ENCODE peak calls at places on chromosomes 12 and 14, in eight cellular contexts. Z is stimulated activated CD4-positive, alpha-beta T cell treated with anti-CD3 and anti-CD28 coated beads, Interleukin-1b, Interleukin-23, amount 100 ng/mL, for 24 hours; R is activated CD8-positive, alpha-beta memory T cell treated with anti-CD3 and anti-CD28 coated beads, Interleukin-2, amount 50 U/mL, for 48 hours; T is activated T-cell treated with anti-CD3 and anti-CD28 coated beads, Interleukin-2, amount 50 U/mL, for 4 hours; A is DMS153; X is HCT116; Y is NCI-H446 treated with DMSO at 0.1 percent for 48 hours; Q is cardiac muscle cell. P is an unnamed sample.

GRCh38 chr12:101713059-101713682 is 15.7 kb downstream of the CHPT1 start:
- DNase-seq in Z (no peak), R (no peak), T (no peak), A (no peak), X (no peak), Y (no peak), Q (peak), P (no peak)

GRCh38 chr14:34331728-34332623 is 130.1 kb downstream of the SPTSSA start:
- DNase-seq in Z (peak), R (peak), T (peak), A (peak), X (peak), Y (peak), Q (peak), P (peak)

GRCh38 chr12:109811624-109811995 is 21.6 kb downstream of the TRPV4 start:
- DNase-seq in Z (no peak), R (no peak), T (no peak), A (no peak), X (no peak), Y (no peak), Q (no peak), P (no peak)

GRCh38 chr14:63200035-63200740 is 4.1 kb upstream of the RHOJ start:
- DNase-seq in Z (no peak), R (no peak), T (no peak), A (no peak), X (no peak), Y (no peak), Q (no peak), P (no peak)

GRCh38 chr14:54699087-54699530 is 132.2 kb downstream of the SAMD4A start:
- DNase-seq in Z (no peak), R (no peak), T (no peak), A (no peak), X (no peak), Y (no peak), Q (peak), P (no peak)

GRCh38 chr12:93636708-93637107 is 40.5 kb upstream of the CRADD start:
- DNase-seq in Z (no peak), R (no peak), T (no peak), A (no peak), X (no peak), Y (no peak), Q (no peak), P (no peak)

GRCh38 chr12:66587912-66588311 is 91.0 kb downstream of the GRIP1 start:
- DNase-seq in Z (no peak), R (no peak), T (no peak), A (no peak), X (no peak), Y (no peak), Q (no peak), P (no peak)

GRCh38 chr14:76015191-76015590 is 29.6 kb downstream of the IFT43 start:
- DNase-seq in Z (no peak), R (no peak), T (no peak), A (no peak), X (no peak), Y (no peak), Q (no peak), P (no peak)

GRCh38 chr14:34234258-34234657 is 227.8 kb downstream of the SPTSSA start:
- DNase-seq in Z (no peak), R (no peak), T (no peak), A (no peak), X (no peak), Y (no peak), Q (no peak), P (no peak)

GRCh38 chr12:114703060-114703493 is 19.1 kb upstream of the TBX3 start:
- DNase-seq in Z (no peak), R (no peak), T (no peak), A (no peak), X (no peak), Y (no peak), Q (no peak), P (no peak)

GRCh38 chr14:63045234-63045611 is at the start of gene KCNH5:
- DNase-seq in Z (no peak), R (peak), T (no peak), A (peak), X (no peak), Y (no peak), Q (peak), P (peak)

GRCh38 chr12:32609966-32610365 is 69.1 kb upstream of the DNM1L start:
- DNase-seq in Z (no peak), R (no peak), T (no peak), A (no peak), X (no peak), Y (no peak), Q (no peak), P (no peak)

GRCh38 chr14:94305620-94306019 is 12.6 kb upstream of the SERPINA10 start:
- DNase-seq in Z (no peak), R (no peak), T (no peak), A (no peak), X (no peak), Y (no peak), Q (no peak), P (no peak)

GRCh38 chr14:72946491-72946890 is 20.2 kb downstream of the DCAF4 start:
- DNase-seq in Z (no peak), R (no peak), T (no peak), A (no peak), X (no peak), Y (no peak), Q (no peak), P (no peak)

GRCh38 chr14:105021656-105022275 is 883 bp upstream of the CDCA4 start:
- DNase-seq in Z (peak), R (peak), T (peak), A (no peak), X (peak), Y (no peak), Q (peak), P (peak)

GRCh38 chr14:91858536-91859275 is 8.6 kb downstream of the TC2N start:
- DNase-seq in Z (no peak), R (no peak), T (no peak), A (peak), X (peak), Y (no peak), Q (no peak), P (no peak)

GRCh38 chr12:127149226-127149964 is 1117.6 kb upstream of the TMEM132C start:
- DNase-seq in Z (no peak), R (no peak), T (no peak), A (no peak), X (no peak), Y (no peak), Q (no peak), P (no peak)

GRCh38 chr14:90179357-90179756 is 77.0 kb upstream of the PSMC1 start:
- DNase-seq in Z (no peak), R (no peak), T (no peak), A (no peak), X (no peak), Y (no peak), Q (peak), P (no peak)

GRCh38 chr12:76698966-76699365 is 64.9 kb upstream of the ZDHHC17 start:
- DNase-seq in Z (no peak), R (no peak), T (no peak), A (no peak), X (no peak), Y (no peak), Q (no peak), P (no peak)

GRCh38 chr14:68664225-68664681 is 128.6 kb downstream of the ZFP36L1 start:
- DNase-seq in Z (no peak), R (no peak), T (no peak), A (no peak), X (no peak), Y (no peak), Q (no peak), P (no peak)

GRCh38 chr14:50524071-50524470 is 8.3 kb downstream of the MAP4K5 start:
- DNase-seq in Z (no peak), R (no peak), T (no peak), A (no peak), X (no peak), Y (no peak), Q (no peak), P (no peak)

P was measured in NCI-H774.